ENCODE peak calls at places on chromosomes 3 and 15, in four cellular contexts. C, H, Z and G are unnamed samples.

GRCh38 chr3:48268936-48269551 is 28.1 kb downstream of the ZNF589 start:
- DNase-seq in Z (peak), H (no peak), C (no peak), G (no peak)

GRCh38 chr3:66615643-66616301 is 115.0 kb upstream of the LRIG1 start:
- DNase-seq in Z (no peak), H (no peak), C (no peak), G (no peak)

GRCh38 chr3:113096158-113096893 is 105.5 kb downstream of the GTPBP8 start:
- DNase-seq in C (no peak), H (no peak), Z (no peak), G (no peak)

GRCh38 chr15:68817304-68818087 is 3.2 kb downstream of the ANP32A start:
- DNase-seq in Z (peak), H (no peak), C (peak), G (peak)

GRCh38 chr3:197854596-197855343 is 63.7 kb downstream of the LRCH3 start:
- DNase-seq in Z (no peak), C (peak), H (peak), G (peak)

GRCh38 chr3:75144396-75144795 is 519.7 kb upstream of the FRG2C start:
- DNase-seq in Z (no peak), C (no peak), H (no peak), G (no peak)

GRCh38 chr3:105780114-105780513 is 88.7 kb downstream of the CBLB start:
- DNase-seq in Z (no peak), H (peak), C (peak), G (no peak)

GRCh38 chr3:65751123-65751700 is 287.5 kb downstream of the MAGI1 start:
- DNase-seq in H (no peak), C (peak), Z (peak), G (peak)

GRCh38 chr15:42444415-42445063 is 46.4 kb downstream of the ZNF106 start:
- DNase-seq in Z (no peak), H (no peak), C (no peak), G (no peak)

GRCh38 chr15:51299187-51300015 is 39.0 kb downstream of the CYP19A1 start:
- DNase-seq in C (no peak), Z (no peak), H (no peak), G (no peak)

GRCh38 chr3:117036259-117036799 is 326.8 kb downstream of the TUSC7 start:
- DNase-seq in H (peak), C (peak), Z (no peak), G (peak)

GRCh38 chr15:84855765-84856164 is 28.7 kb upstream of the SLC28A1 start:
- DNase-seq in C (no peak), Z (no peak), H (no peak), G (no peak)

GRCh38 chr3:146077181-146077580 is 83.8 kb downstream of the PLOD2 start:
- DNase-seq in Z (no peak), H (no peak), C (peak), G (no peak)

GRCh38 chr3:42839616-42840015 is 30.4 kb downstream of the ACKR2 start:
- DNase-seq in Z (no peak), C (peak), H (peak), G (peak)

GRCh38 chr3:11385908-11386307 is 113.7 kb downstream of the ATG7 start:
- DNase-seq in C (peak), H (no peak), Z (no peak), G (peak)

GRCh38 chr3:128353991-128354687 is 112.6 kb downstream of the DNAJB8 start:
- DNase-seq in H (no peak), C (peak), Z (peak), G (peak)

GRCh38 chr15:67084561-67084960 is 19.2 kb downstream of the SMAD3 start:
- DNase-seq in Z (no peak), H (no peak), C (no peak), G (no peak)

GRCh38 chr3:10774129-10774670 is 41.8 kb upstream of the SLC6A11 start:
- DNase-seq in H (no peak), Z (no peak), C (no peak), G (no peak)

GRCh38 chr3:197495499-197495898 is 60.3 kb downstream of the BDH1 start:
- DNase-seq in C (no peak), Z (no peak), H (no peak), G (no peak)

GRCh38 chr3:78809941-78810340 is 957.9 kb downstream of the ROBO1 start:
- DNase-seq in C (no peak), Z (no peak), H (peak), G (no peak)

GRCh38 chr15:70400766-70401541 is 303.2 kb upstream of the TLE3 start:
- DNase-seq in Z (no peak), C (no peak), H (peak), G (no peak)

GRCh38 chr3:140323561-140323960 is 354.3 kb upstream of the TRIM42 start:
- DNase-seq in H (no peak), Z (no peak), C (no peak), G (no peak)

GRCh38 chr3:143239026-143239425 is 119.5 kb downstream of the CHST2 start:
- DNase-seq in Z (no peak), H (no peak), C (peak), G (peak)

GRCh38 chr15:70508561-70509281 is 254.6 kb downstream of the UACA start:
- DNase-seq in Z (no peak), C (peak), H (peak), G (peak)

GRCh38 chr3:62531981-62532380 is 158.6 kb upstream of the FEZF2 start:
- DNase-seq in H (no peak), Z (no peak), C (no peak), G (no peak)

GRCh38 chr3:49017978-49018706 is at the start of gene DALRD3:
- DNase-seq in C (peak), H (no peak), Z (peak), G (peak)

GRCh38 chr3:170419301-170420087 is 826 bp downstream of the CLDN11 start:
- DNase-seq in Z (peak), H (no peak), C (peak), G (peak)

GRCh38 chr15:100725121-100726069 is 123.0 kb downstream of the ASB7 start:
- DNase-seq in Z (no peak), C (peak), H (no peak), G (no peak)

GRCh38 chr3:171776411-171776810 is 33.9 kb downstream of the PLD1 start:
- DNase-seq in Z (peak), H (no peak), C (no peak), G (no peak)

GRCh38 chr15:74191798-74192197 is 10.8 kb downstream of the STRA6 start:
- DNase-seq in Z (no peak), H (no peak), C (no peak), G (no peak)

GRCh38 chr3:11915621-11916417 is 69.1 kb upstream of the TAMM41 start:
- DNase-seq in H (no peak), C (no peak), Z (no peak), G (no peak)

GRCh38 chr3:28846948-28847527 is 433.8 kb upstream of the RBMS3 start:
- DNase-seq in H (no peak), C (no peak), Z (no peak), G (no peak)

GRCh38 chr15:63600001-63600645 is 2.9 kb downstream of the FBXL22 start:
- DNase-seq in H (no peak), C (peak), Z (no peak), G (no peak)

GRCh38 chr3:180018588-180018987 is 18.1 kb downstream of the PEX5L start:
- DNase-seq in C (no peak), Z (peak), H (no peak), G (no peak)

GRCh38 chr15:85725019-85725418 is 69.7 kb downstream of the KLHL25 start:
- DNase-seq in C (peak), H (no peak), Z (no peak), G (no peak)

GRCh38 chr3:65412591-65412990 is 626.1 kb downstream of the MAGI1 start:
- DNase-seq in Z (no peak), C (no peak), H (no peak), G (peak)

GRCh38 chr3:131796558-131796957 is 238.3 kb downstream of the CPNE4 start:
- DNase-seq in H (no peak), Z (peak), C (no peak), G (no peak)

GRCh38 chr15:25738171-25738792 is 124.8 kb downstream of the ATP10A start:
- DNase-seq in C (no peak), Z (no peak), H (no peak), G (no peak)

GRCh38 chr3:64220161-64220560 is 5.1 kb downstream of the PRICKLE2 start:
- DNase-seq in H (no peak), C (peak), Z (no peak), G (peak)

GRCh38 chr15:67823371-67824156 is 1.7 kb upstream of the SKOR1 start:
- DNase-seq in H (no peak), C (no peak), Z (no peak), G (no peak)